ENCODE peak calls at places on chromosome 22, in five cellular contexts. One of them, this sample, is unnamed.

GRCh38 chr22:50308986-50309600 is 1.6 kb upstream of the PLXNB2 start:
- DNase-seq in CD8-positive, alpha-beta T cell: no peak
- DNase-seq in activated CD8-positive, alpha-beta T cell treated with anti-CD3 and anti-CD28 coated beads for 36 hours: no peak
- DNase-seq in dorsolateral prefrontal cortex: no peak
- DNase-seq in lung: no peak
- DNase-seq in this sample: no peak

GRCh38 chr22:50027639-50028537 is 15.3 kb upstream of the IL17REL start:
- DNase-seq in CD8-positive, alpha-beta T cell: no peak
- DNase-seq in activated CD8-positive, alpha-beta T cell treated with anti-CD3 and anti-CD28 coated beads for 36 hours: peak; percentile 76
- DNase-seq in dorsolateral prefrontal cortex: peak; percentile 58
- DNase-seq in lung: no peak
- DNase-seq in this sample: no peak

GRCh38 chr22:35914665-35915476 is 113.8 kb downstream of the RBFOX2 start:
- DNase-seq in CD8-positive, alpha-beta T cell: no peak
- DNase-seq in activated CD8-positive, alpha-beta T cell treated with anti-CD3 and anti-CD28 coated beads for 36 hours: no peak
- DNase-seq in dorsolateral prefrontal cortex: peak; percentile 56
- DNase-seq in lung: peak; percentile 84
- DNase-seq in this sample: no peak

GRCh38 chr22:50190182-50190951 is 4.7 kb downstream of the TRABD start:
- DNase-seq in CD8-positive, alpha-beta T cell: peak; percentile 74
- DNase-seq in activated CD8-positive, alpha-beta T cell treated with anti-CD3 and anti-CD28 coated beads for 36 hours: peak; percentile 90
- DNase-seq in dorsolateral prefrontal cortex: no peak
- DNase-seq in lung: peak; percentile 87
- DNase-seq in this sample: peak; percentile 81

GRCh38 chr22:27107005-27107404 is 449.6 kb downstream of the MIAT start:
- DNase-seq in CD8-positive, alpha-beta T cell: no peak
- DNase-seq in activated CD8-positive, alpha-beta T cell treated with anti-CD3 and anti-CD28 coated beads for 36 hours: no peak
- DNase-seq in dorsolateral prefrontal cortex: no peak
- DNase-seq in lung: no peak
- DNase-seq in this sample: no peak

GRCh38 chr22:44186121-44186510 is 5.4 kb downstream of the PARVG start:
- DNase-seq in CD8-positive, alpha-beta T cell: no peak
- DNase-seq in activated CD8-positive, alpha-beta T cell treated with anti-CD3 and anti-CD28 coated beads for 36 hours: no peak
- DNase-seq in dorsolateral prefrontal cortex: no peak
- DNase-seq in lung: no peak
- DNase-seq in this sample: no peak

GRCh38 chr22:30918761-30919160 is 49.8 kb downstream of the MORC2 start:
- DNase-seq in CD8-positive, alpha-beta T cell: no peak
- DNase-seq in activated CD8-positive, alpha-beta T cell treated with anti-CD3 and anti-CD28 coated beads for 36 hours: no peak
- DNase-seq in dorsolateral prefrontal cortex: no peak
- DNase-seq in lung: no peak
- DNase-seq in this sample: no peak

GRCh38 chr22:27761036-27761435 is 40.5 kb downstream of the MN1 start:
- DNase-seq in CD8-positive, alpha-beta T cell: no peak
- DNase-seq in activated CD8-positive, alpha-beta T cell treated with anti-CD3 and anti-CD28 coated beads for 36 hours: no peak
- DNase-seq in dorsolateral prefrontal cortex: no peak
- DNase-seq in lung: no peak
- DNase-seq in this sample: no peak

GRCh38 chr22:43616645-43617044 is 195.5 kb downstream of the EFCAB6 start:
- DNase-seq in CD8-positive, alpha-beta T cell: no peak
- DNase-seq in activated CD8-positive, alpha-beta T cell treated with anti-CD3 and anti-CD28 coated beads for 36 hours: no peak
- DNase-seq in dorsolateral prefrontal cortex: no peak
- DNase-seq in lung: no peak
- DNase-seq in this sample: no peak

GRCh38 chr22:50221410-50222300 is 20.8 kb downstream of the SELENOO start:
- DNase-seq in CD8-positive, alpha-beta T cell: no peak
- DNase-seq in activated CD8-positive, alpha-beta T cell treated with anti-CD3 and anti-CD28 coated beads for 36 hours: peak; percentile 25
- DNase-seq in dorsolateral prefrontal cortex: no peak
- DNase-seq in lung: no peak
- DNase-seq in this sample: no peak

GRCh38 chr22:41925783-41926460 is 684 bp downstream of the TNFRSF13C start:
- DNase-seq in CD8-positive, alpha-beta T cell: peak; percentile 61
- DNase-seq in activated CD8-positive, alpha-beta T cell treated with anti-CD3 and anti-CD28 coated beads for 36 hours: peak; percentile 86
- DNase-seq in dorsolateral prefrontal cortex: no peak
- DNase-seq in lung: peak; percentile 50
- DNase-seq in this sample: no peak

GRCh38 chr22:30943368-30943767 is 25.2 kb downstream of the MORC2 start:
- DNase-seq in CD8-positive, alpha-beta T cell: peak; percentile 16
- DNase-seq in activated CD8-positive, alpha-beta T cell treated with anti-CD3 and anti-CD28 coated beads for 36 hours: peak; percentile 68
- DNase-seq in dorsolateral prefrontal cortex: no peak
- DNase-seq in lung: no peak
- DNase-seq in this sample: no peak

GRCh38 chr22:28229566-28230483 is 310.8 kb upstream of the PITPNB start:
- DNase-seq in CD8-positive, alpha-beta T cell: no peak
- DNase-seq in activated CD8-positive, alpha-beta T cell treated with anti-CD3 and anti-CD28 coated beads for 36 hours: no peak
- DNase-seq in dorsolateral prefrontal cortex: no peak
- DNase-seq in lung: no peak
- DNase-seq in this sample: no peak

GRCh38 chr22:35089139-35089538 is 23.2 kb downstream of the ISX start:
- DNase-seq in CD8-positive, alpha-beta T cell: no peak
- DNase-seq in activated CD8-positive, alpha-beta T cell treated with anti-CD3 and anti-CD28 coated beads for 36 hours: no peak
- DNase-seq in dorsolateral prefrontal cortex: no peak
- DNase-seq in lung: no peak
- DNase-seq in this sample: no peak

GRCh38 chr22:50542416-50542927 is 3.2 kb upstream of the KLHDC7B start:
- DNase-seq in CD8-positive, alpha-beta T cell: no peak
- DNase-seq in activated CD8-positive, alpha-beta T cell treated with anti-CD3 and anti-CD28 coated beads for 36 hours: peak; percentile 53
- DNase-seq in dorsolateral prefrontal cortex: no peak
- DNase-seq in lung: peak; percentile 59
- DNase-seq in this sample: no peak

GRCh38 chr22:27850000-27850465 is 48.5 kb upstream of the MN1 start:
- DNase-seq in CD8-positive, alpha-beta T cell: no peak
- DNase-seq in activated CD8-positive, alpha-beta T cell treated with anti-CD3 and anti-CD28 coated beads for 36 hours: no peak
- DNase-seq in dorsolateral prefrontal cortex: no peak
- DNase-seq in lung: peak; percentile 38
- DNase-seq in this sample: no peak

GRCh38 chr22:32720924-32721323 is 80.6 kb upstream of the TIMP3 start:
- DNase-seq in CD8-positive, alpha-beta T cell: no peak
- DNase-seq in activated CD8-positive, alpha-beta T cell treated with anti-CD3 and anti-CD28 coated beads for 36 hours: no peak
- DNase-seq in dorsolateral prefrontal cortex: no peak
- DNase-seq in lung: no peak
- DNase-seq in this sample: no peak

GRCh38 chr22:27474711-27475547 is 326.6 kb downstream of the MN1 start:
- DNase-seq in CD8-positive, alpha-beta T cell: no peak
- DNase-seq in activated CD8-positive, alpha-beta T cell treated with anti-CD3 and anti-CD28 coated beads for 36 hours: no peak
- DNase-seq in dorsolateral prefrontal cortex: no peak
- DNase-seq in lung: no peak
- DNase-seq in this sample: no peak

GRCh38 chr22:17085277-17086091 is 684 bp downstream of the IL17RA start:
- DNase-seq in CD8-positive, alpha-beta T cell: no peak
- DNase-seq in activated CD8-positive, alpha-beta T cell treated with anti-CD3 and anti-CD28 coated beads for 36 hours: peak; percentile 39
- DNase-seq in dorsolateral prefrontal cortex: no peak
- DNase-seq in lung: no peak
- DNase-seq in this sample: no peak

GRCh38 chr22:36143066-36143815 is 17.3 kb downstream of the APOL3 start:
- DNase-seq in CD8-positive, alpha-beta T cell: no peak
- DNase-seq in activated CD8-positive, alpha-beta T cell treated with anti-CD3 and anti-CD28 coated beads for 36 hours: no peak
- DNase-seq in dorsolateral prefrontal cortex: no peak
- DNase-seq in lung: no peak
- DNase-seq in this sample: no peak

GRCh38 chr22:42269407-42270177 is 861 bp downstream of the TCF20 start:
- DNase-seq in CD8-positive, alpha-beta T cell: peak; percentile 20
- DNase-seq in activated CD8-positive, alpha-beta T cell treated with anti-CD3 and anti-CD28 coated beads for 36 hours: peak; percentile 83
- DNase-seq in dorsolateral prefrontal cortex: no peak
- DNase-seq in lung: peak; percentile 64
- DNase-seq in this sample: no peak

GRCh38 chr22:39250131-39250530 is 5.3 kb upstream of the PDGFB start:
- DNase-seq in CD8-positive, alpha-beta T cell: no peak
- DNase-seq in activated CD8-positive, alpha-beta T cell treated with anti-CD3 and anti-CD28 coated beads for 36 hours: no peak
- DNase-seq in dorsolateral prefrontal cortex: no peak
- DNase-seq in lung: no peak
- DNase-seq in this sample: no peak

GRCh38 chr22:44915441-44915840 is 94.4 kb downstream of the PHF21B start:
- DNase-seq in CD8-positive, alpha-beta T cell: no peak
- DNase-seq in activated CD8-positive, alpha-beta T cell treated with anti-CD3 and anti-CD28 coated beads for 36 hours: no peak
- DNase-seq in dorsolateral prefrontal cortex: no peak
- DNase-seq in lung: no peak
- DNase-seq in this sample: no peak

GRCh38 chr22:42685941-42686666 is 34.6 kb downstream of the A4GALT start:
- DNase-seq in CD8-positive, alpha-beta T cell: no peak
- DNase-seq in activated CD8-positive, alpha-beta T cell treated with anti-CD3 and anti-CD28 coated beads for 36 hours: no peak
- DNase-seq in dorsolateral prefrontal cortex: no peak
- DNase-seq in lung: no peak
- DNase-seq in this sample: no peak

GRCh38 chr22:29944339-29944738 is 61.4 kb downstream of the MTMR3 start:
- DNase-seq in CD8-positive, alpha-beta T cell: no peak
- DNase-seq in activated CD8-positive, alpha-beta T cell treated with anti-CD3 and anti-CD28 coated beads for 36 hours: no peak
- DNase-seq in dorsolateral prefrontal cortex: no peak
- DNase-seq in lung: no peak
- DNase-seq in this sample: no peak

GRCh38 chr22:42297778-42298177 is 27.3 kb upstream of the TCF20 start:
- DNase-seq in CD8-positive, alpha-beta T cell: no peak
- DNase-seq in activated CD8-positive, alpha-beta T cell treated with anti-CD3 and anti-CD28 coated beads for 36 hours: no peak
- DNase-seq in dorsolateral prefrontal cortex: no peak
- DNase-seq in lung: no peak
- DNase-seq in this sample: no peak

GRCh38 chr22:44404341-44405020 is 91.7 kb upstream of the SHISAL1 start:
- DNase-seq in CD8-positive, alpha-beta T cell: no peak
- DNase-seq in activated CD8-positive, alpha-beta T cell treated with anti-CD3 and anti-CD28 coated beads for 36 hours: no peak
- DNase-seq in dorsolateral prefrontal cortex: no peak
- DNase-seq in lung: no peak
- DNase-seq in this sample: no peak

GRCh38 chr22:43734370-43735005 is 77.6 kb downstream of the EFCAB6 start:
- DNase-seq in CD8-positive, alpha-beta T cell: no peak
- DNase-seq in activated CD8-positive, alpha-beta T cell treated with anti-CD3 and anti-CD28 coated beads for 36 hours: no peak
- DNase-seq in dorsolateral prefrontal cortex: no peak
- DNase-seq in lung: no peak
- DNase-seq in this sample: no peak

GRCh38 chr22:35894464-35894878 is 134.2 kb downstream of the RBFOX2 start:
- DNase-seq in CD8-positive, alpha-beta T cell: no peak
- DNase-seq in activated CD8-positive, alpha-beta T cell treated with anti-CD3 and anti-CD28 coated beads for 36 hours: no peak
- DNase-seq in dorsolateral prefrontal cortex: no peak
- DNase-seq in lung: no peak
- DNase-seq in this sample: no peak

GRCh38 chr22:47929073-47929472 is 1166.6 kb downstream of the TBC1D22A start:
- DNase-seq in CD8-positive, alpha-beta T cell: no peak
- DNase-seq in activated CD8-positive, alpha-beta T cell treated with anti-CD3 and anti-CD28 coated beads for 36 hours: no peak
- DNase-seq in dorsolateral prefrontal cortex: no peak
- DNase-seq in lung: no peak
- DNase-seq in this sample: no peak

GRCh38 chr22:49026476-49027121 is 801.1 kb downstream of the BRD1 start:
- DNase-seq in CD8-positive, alpha-beta T cell: no peak
- DNase-seq in activated CD8-positive, alpha-beta T cell treated with anti-CD3 and anti-CD28 coated beads for 36 hours: peak; percentile 10
- DNase-seq in dorsolateral prefrontal cortex: peak; percentile 49
- DNase-seq in lung: no peak
- DNase-seq in this sample: no peak
- TF ChIP-seq CTCF in CD8-positive, alpha-beta T cell: no peak
- TF ChIP-seq CTCF in activated CD8-positive, alpha-beta T cell treated with anti-CD3 and anti-CD28 coated beads for 36 hours: no peak
- TF ChIP-seq CTCF in dorsolateral prefrontal cortex: peak; percentile 60
- TF ChIP-seq CTCF in lung: no peak
- TF ChIP-seq CTCF in this sample: no peak

GRCh38 chr22:22103078-22103593 is 120.5 kb upstream of the TOP3B start:
- DNase-seq in CD8-positive, alpha-beta T cell: no peak
- DNase-seq in activated CD8-positive, alpha-beta T cell treated with anti-CD3 and anti-CD28 coated beads for 36 hours: peak; percentile 46
- DNase-seq in dorsolateral prefrontal cortex: no peak
- DNase-seq in lung: no peak
- DNase-seq in this sample: no peak
- TF ChIP-seq CTCF in CD8-positive, alpha-beta T cell: no peak
- TF ChIP-seq CTCF in activated CD8-positive, alpha-beta T cell treated with anti-CD3 and anti-CD28 coated beads for 36 hours: peak; percentile 57
- TF ChIP-seq CTCF in dorsolateral prefrontal cortex: peak; percentile 30
- TF ChIP-seq CTCF in lung: no peak
- TF ChIP-seq CTCF in this sample: no peak

DNA sequence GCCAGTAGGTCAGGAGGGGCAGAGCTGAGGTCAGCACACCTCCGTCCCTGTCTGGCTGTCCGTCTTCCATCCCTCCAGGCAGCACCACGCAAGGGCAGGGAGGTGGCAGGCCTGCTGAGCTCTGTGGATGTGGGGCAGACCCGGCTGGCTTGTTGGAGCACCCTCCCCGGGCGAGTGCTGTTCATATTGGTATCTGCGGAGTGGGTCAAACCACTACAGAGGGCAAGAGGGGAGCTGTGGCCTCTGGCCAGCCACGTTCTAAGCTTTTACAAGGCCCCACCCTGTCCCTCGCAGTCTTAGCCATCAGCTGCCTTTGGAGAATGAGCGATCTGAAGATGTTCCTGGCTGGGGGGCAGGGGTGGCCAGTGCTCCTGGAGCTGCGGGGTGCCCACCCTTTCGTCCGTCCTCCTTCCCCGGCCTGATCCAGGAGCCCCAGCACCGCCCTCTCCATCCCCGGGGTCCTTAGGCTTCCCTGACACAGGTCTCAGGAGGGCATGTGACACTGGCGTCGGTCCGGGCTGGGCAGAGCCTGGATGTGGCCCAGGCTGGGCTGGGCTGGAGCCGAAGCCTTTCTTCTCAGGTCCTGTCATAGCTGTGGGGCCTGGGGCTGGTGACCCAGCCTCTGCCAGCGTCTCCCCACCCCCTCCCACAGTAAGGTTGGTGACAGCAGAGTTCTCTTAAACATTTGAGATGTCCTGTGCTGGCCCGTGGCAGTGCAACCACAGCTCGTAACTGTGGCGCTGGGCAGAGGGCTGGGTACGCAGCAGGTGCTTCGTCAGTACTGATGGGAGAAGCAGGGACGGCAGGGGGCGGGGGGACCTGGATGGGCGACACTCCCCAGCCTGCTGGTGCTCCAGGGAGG is 31.7 kb upstream of the GRAMD4 start:
- DNase-seq in CD8-positive, alpha-beta T cell: no peak
- DNase-seq in activated CD8-positive, alpha-beta T cell treated with anti-CD3 and anti-CD28 coated beads for 36 hours: no peak
- DNase-seq in dorsolateral prefrontal cortex: no peak
- DNase-seq in lung: no peak
- DNase-seq in this sample: no peak
- TF ChIP-seq CTCF in CD8-positive, alpha-beta T cell: no peak
- TF ChIP-seq CTCF in activated CD8-positive, alpha-beta T cell treated with anti-CD3 and anti-CD28 coated beads for 36 hours: no peak
- TF ChIP-seq CTCF in dorsolateral prefrontal cortex: no peak
- TF ChIP-seq CTCF in lung: no peak
- TF ChIP-seq CTCF in this sample: no peak

GRCh38 chr22:37158963-37159290 is 9.2 kb upstream of the IL2RB start:
- DNase-seq in CD8-positive, alpha-beta T cell: no peak
- DNase-seq in activated CD8-positive, alpha-beta T cell treated with anti-CD3 and anti-CD28 coated beads for 36 hours: no peak
- DNase-seq in dorsolateral prefrontal cortex: no peak
- DNase-seq in lung: no peak
- DNase-seq in this sample: no peak
- TF ChIP-seq CTCF in CD8-positive, alpha-beta T cell: no peak
- TF ChIP-seq CTCF in activated CD8-positive, alpha-beta T cell treated with anti-CD3 and anti-CD28 coated beads for 36 hours: no peak
- TF ChIP-seq CTCF in dorsolateral prefrontal cortex: no peak
- TF ChIP-seq CTCF in lung: no peak
- TF ChIP-seq CTCF in this sample: no peak

DNA sequence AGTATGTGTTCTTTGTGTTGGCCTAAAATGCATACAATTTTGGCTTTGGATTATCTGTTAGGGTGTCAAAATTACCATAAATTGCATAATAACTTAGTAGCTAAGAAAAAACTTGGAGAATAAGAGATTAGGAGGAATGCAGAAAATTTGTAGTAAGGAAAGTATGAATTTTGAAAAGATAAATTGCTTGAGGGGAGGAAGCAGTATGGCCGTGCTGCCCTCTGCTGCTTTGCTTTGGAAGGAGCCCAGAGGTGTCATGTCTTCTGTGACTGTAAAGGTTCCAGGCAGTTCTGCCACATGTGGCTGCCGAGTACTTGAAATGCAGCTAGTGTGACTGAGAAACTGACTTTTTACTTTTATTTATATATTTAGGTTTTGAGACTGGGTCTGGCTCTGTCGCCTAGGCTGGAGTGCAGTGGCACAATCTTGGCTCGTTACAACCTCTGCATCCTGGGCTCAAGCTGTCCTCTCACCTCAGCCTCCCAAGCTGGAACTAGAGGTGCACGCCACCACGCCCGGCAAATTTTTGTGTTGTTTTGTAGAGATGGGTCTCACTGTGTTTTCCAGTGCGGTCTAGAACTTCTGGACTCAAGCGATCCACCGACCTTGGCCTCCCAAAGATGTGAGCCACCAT is 1.8 kb downstream of the ADSL start:
- DNase-seq in CD8-positive, alpha-beta T cell: peak; percentile 36
- DNase-seq in activated CD8-positive, alpha-beta T cell treated with anti-CD3 and anti-CD28 coated beads for 36 hours: peak; percentile 84
- DNase-seq in dorsolateral prefrontal cortex: peak; percentile 60
- DNase-seq in lung: no peak
- DNase-seq in this sample: no peak
- TF ChIP-seq CTCF in CD8-positive, alpha-beta T cell: peak; percentile 97
- TF ChIP-seq CTCF in activated CD8-positive, alpha-beta T cell treated with anti-CD3 and anti-CD28 coated beads for 36 hours: peak; percentile 91
- TF ChIP-seq CTCF in dorsolateral prefrontal cortex: peak; percentile 75
- TF ChIP-seq CTCF in lung: peak; percentile 42
- TF ChIP-seq CTCF in this sample: peak; percentile 69

This sample was measured in esophagus squamous epithelium.